ENCODE peak calls at places on chromosome 1, in nine cellular contexts. X is mucosa of descending colon, P is activated gamma-delta T cell treated with Interleukin-2 at 50 U/mL for 16 hours, A is D341Med, G is non-pigmented ciliary epithelial cell, U is RWPE1, O is retinal pigment epithelial cell, W is T-helper 17 cell, I is Panc1. Y is an unnamed sample.

GRCh38 chr1:92483442-92484170 is 3.1 kb downstream of the GFI1 start:
- DNase-seq in X (peak), P (peak), A (peak), G (no peak), U (no peak), O (no peak), W (no peak), I (no peak), Y (no peak)

GRCh38 chr1:166910396-166910994 is 34.4 kb upstream of the TADA1 start:
- DNase-seq in X (peak), P (peak), A (peak), G (peak), U (peak), O (peak), W (peak), I (peak), Y (peak)

GRCh38 chr1:95176859-95177258 is 57.2 kb upstream of the RWDD3 start:
- DNase-seq in X (no peak), P (no peak), A (no peak), G (no peak), U (no peak), O (no peak), W (no peak), I (no peak), Y (no peak)

GRCh38 chr1:205443585-205444299 is 12.1 kb downstream of the BLACAT1 start:
- DNase-seq in X (no peak), P (no peak), A (no peak), G (no peak), U (no peak), O (no peak), W (no peak), I (no peak), Y (no peak)

GRCh38 chr1:5373281-5373680 is 618.9 kb downstream of the NPHP4 start:
- DNase-seq in X (no peak), P (no peak), A (no peak), G (no peak), U (no peak), O (no peak), W (no peak), I (no peak), Y (no peak)

GRCh38 chr1:207808322-207808705 is 56.5 kb downstream of the CD46 start:
- DNase-seq in X (no peak), P (no peak), A (no peak), G (no peak), U (peak), O (no peak), W (no peak), I (no peak), Y (peak)

GRCh38 chr1:55827350-55827749 is 612.2 kb upstream of the USP24 start:
- DNase-seq in X (peak), P (no peak), A (no peak), G (peak), U (no peak), O (peak), W (no peak), I (no peak), Y (no peak)

GRCh38 chr1:8891405-8891804 is 12.9 kb upstream of the ENO1 start:
- DNase-seq in X (no peak), P (no peak), A (no peak), G (no peak), U (no peak), O (no peak), W (no peak), I (no peak), Y (no peak)

GRCh38 chr1:1355376-1355775 is 3.0 kb downstream of the MXRA8 start:
- DNase-seq in X (no peak), P (no peak), A (peak), G (no peak), U (no peak), O (no peak), W (peak), I (no peak), Y (no peak)

GRCh38 chr1:36464605-36465393 is 615 bp upstream of the MRPS15 start:
- DNase-seq in X (no peak), P (peak), A (no peak), G (no peak), U (no peak), O (peak), W (no peak), I (peak), Y (no peak)

GRCh38 chr1:229563701-229564100 is 5.2 kb upstream of the ABCB10 start:
- DNase-seq in X (no peak), P (no peak), A (no peak), G (peak), U (no peak), O (no peak), W (no peak), I (no peak), Y (no peak)

GRCh38 chr1:216723274-216723780 is at the start of gene ESRRG:
- DNase-seq in X (peak), P (no peak), A (peak), G (peak), U (peak), O (peak), W (no peak), I (no peak), Y (peak)

GRCh38 chr1:6460349-6461236 is 5.4 kb downstream of the TNFRSF25 start:
- DNase-seq in X (no peak), P (peak), A (no peak), G (no peak), U (no peak), O (no peak), W (peak), I (no peak), Y (no peak)

GRCh38 chr1:119871881-119872280 is 24.4 kb downstream of the ADAM30 start:
- DNase-seq in X (no peak), P (no peak), A (no peak), G (no peak), U (no peak), O (peak), W (no peak), I (no peak), Y (no peak)

GRCh38 chr1:1332031-1332755 is 1.1 kb downstream of the TAS1R3 start:
- DNase-seq in X (no peak), P (no peak), A (no peak), G (no peak), U (no peak), O (no peak), W (no peak), I (no peak), Y (no peak)

GRCh38 chr1:227378183-227378582 is 59.9 kb upstream of the CDC42BPA start:
- DNase-seq in X (no peak), P (no peak), A (no peak), G (no peak), U (no peak), O (no peak), W (no peak), I (no peak), Y (no peak)

GRCh38 chr1:58896211-58897183 is 112.7 kb upstream of the JUN start:
- DNase-seq in X (peak), P (no peak), A (no peak), G (no peak), U (no peak), O (no peak), W (no peak), I (no peak), Y (no peak)

GRCh38 chr1:226425004-226425378 is 17.1 kb upstream of the PARP1 start:
- DNase-seq in X (no peak), P (no peak), A (no peak), G (no peak), U (no peak), O (no peak), W (no peak), I (no peak), Y (no peak)

GRCh38 chr1:39691383-39692151 is at the start of gene HPCAL4:
- DNase-seq in X (peak), P (peak), A (peak), G (no peak), U (peak), O (peak), W (peak), I (no peak), Y (peak)

GRCh38 chr1:212737559-212737958 is 37.9 kb upstream of the BATF3 start:
- DNase-seq in X (no peak), P (no peak), A (no peak), G (no peak), U (no peak), O (no peak), W (no peak), I (no peak), Y (no peak)

GRCh38 chr1:5934058-5934884 is 58.0 kb downstream of the NPHP4 start:
- DNase-seq in X (no peak), P (no peak), A (no peak), G (no peak), U (no peak), O (no peak), W (no peak), I (no peak), Y (no peak)

Y was measured in foreskin keratinocyte.